ENCODE peak calls at places on chromosomes 2 and 18, in six cellular contexts. X is psoas muscle, R is AG04450, W is cardiac muscle cell, G is OCI-LY7, B is fibroblast of lung. N is an unnamed sample. For H3K9me3, the result is how much of the 10 kb centered on the place peaks cover.

GRCh38 chr2:182049783-182050182 is 64.1 kb downstream of the PPP1R1C start:
- DNase-seq in X (no peak), R (no peak), W (no peak), G (no peak), B (no peak), N (no peak)

GRCh38 chr2:149100739-149101699 is 62.5 kb downstream of the LYPD6B start:
- DNase-seq in X (no peak), R (no peak), W (no peak), G (no peak), B (no peak), N (no peak)

GRCh38 chr18:3383381-3383915 is 66.5 kb upstream of the TGIF1 start:
- DNase-seq in X (no peak), R (no peak), W (no peak), G (no peak), B (no peak), N (no peak)

GRCh38 chr2:225025917-225026571 is 16.2 kb downstream of the DOCK10 start:
- DNase-seq in X (no peak), R (no peak), W (no peak), G (no peak), B (peak), N (peak)

GRCh38 chr2:41521191-41521590 is 526.6 kb upstream of the PKDCC start:
- DNase-seq in X (no peak), R (no peak), W (no peak), G (no peak), B (no peak), N (no peak)

GRCh38 chr2:206802654-206803514 is 37.5 kb downstream of the FASTKD2 start:
- DNase-seq in X (no peak), R (no peak), W (no peak), G (no peak), B (no peak), N (no peak)

GRCh38 chr2:191854385-191855372 is 7.8 kb upstream of the CAVIN2 start:
- DNase-seq in X (no peak), R (no peak), W (peak), G (no peak), B (no peak), N (no peak)

GRCh38 chr18:3156325-3156640 is 63.5 kb downstream of the MYOM1 start:
- DNase-seq in X (no peak), R (no peak), W (no peak), G (no peak), B (no peak), N (no peak)

GRCh38 chr2:227188292-227188691 is 23.9 kb downstream of the COL4A3 start:
- DNase-seq in X (no peak), R (no peak), W (peak), G (no peak), B (no peak), N (peak)

GRCh38 chr18:43982582-43982981 is 698.1 kb upstream of the SETBP1 start:
- DNase-seq in X (no peak), R (no peak), W (no peak), G (no peak), B (no peak), N (no peak)
- H3K9me3 ChIP-seq in X (under half), R (under half), W (under half), G (under half), B (under half), N (under half)

GRCh38 chr18:75073654-75074053 is 135.3 kb downstream of the PTGR3 start:
- DNase-seq in X (no peak), R (no peak), W (no peak), G (no peak), B (no peak), N (no peak)

GRCh38 chr18:75076286-75076685 is 132.7 kb downstream of the PTGR3 start:
- DNase-seq in X (no peak), R (no peak), W (no peak), G (no peak), B (no peak), N (no peak)

GRCh38 chr18:75074196-75075015 is 134.5 kb downstream of the PTGR3 start:
- DNase-seq in X (no peak), R (no peak), W (no peak), G (no peak), B (no peak), N (no peak)

GRCh38 chr18:75075016-75075305 is 134.0 kb downstream of the PTGR3 start:
- DNase-seq in X (no peak), R (no peak), W (no peak), G (no peak), B (no peak), N (no peak)

DNA sequence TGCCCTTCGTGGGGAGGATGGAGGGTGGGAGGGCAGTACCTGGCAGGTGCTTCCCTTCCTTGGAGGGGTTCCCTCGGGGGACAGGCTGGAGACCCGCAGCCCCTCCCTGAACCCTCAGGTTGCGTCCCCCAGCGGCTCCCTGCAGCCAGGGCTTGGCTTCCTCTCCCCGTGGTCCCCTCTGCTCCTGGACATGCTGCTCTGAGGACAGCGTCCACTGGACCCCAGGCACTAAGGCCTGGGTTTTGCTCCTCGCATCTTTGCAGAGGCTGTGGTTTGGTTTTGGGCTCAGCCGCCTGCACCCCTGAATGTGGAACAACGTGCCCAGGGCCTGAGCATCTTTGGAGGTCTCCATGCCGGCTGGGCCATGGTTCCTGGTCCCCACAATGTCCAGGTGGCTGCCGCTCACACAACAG is 133.5 kb downstream of the PTGR3 start:
- DNase-seq in X (no peak), R (no peak), W (no peak), G (no peak), B (no peak), N (no peak)
- H3K9me3 ChIP-seq in X (under half), R (under half), W (under half), G (under half), B (under half), N (under half)

DNA sequence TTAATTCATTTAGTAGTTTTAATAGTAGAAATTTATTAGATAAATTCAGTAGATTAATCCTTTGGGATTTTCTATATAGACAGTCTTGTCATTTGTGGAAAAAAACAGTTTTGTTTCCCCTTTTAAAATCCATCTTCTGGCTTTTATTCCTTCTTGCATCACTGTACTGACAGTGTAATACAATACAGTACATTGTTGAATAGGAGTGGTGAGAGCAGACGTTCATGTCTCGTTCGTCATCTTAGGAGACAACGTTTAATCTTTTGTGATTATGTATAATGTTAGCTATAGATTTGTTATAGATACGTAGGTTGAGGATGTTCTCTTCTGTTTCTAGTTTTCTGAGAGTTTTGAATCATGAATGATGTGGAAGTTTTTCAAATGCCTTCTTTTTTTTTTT is 61.8 kb downstream of the NCOA1 start:
- DNase-seq in X (no peak), R (no peak), W (no peak), G (no peak), B (no peak), N (no peak)
- H3K9me3 ChIP-seq in X (under half), R (under half), W (under half), G (under half), B (under half), N (under half)

DNA sequence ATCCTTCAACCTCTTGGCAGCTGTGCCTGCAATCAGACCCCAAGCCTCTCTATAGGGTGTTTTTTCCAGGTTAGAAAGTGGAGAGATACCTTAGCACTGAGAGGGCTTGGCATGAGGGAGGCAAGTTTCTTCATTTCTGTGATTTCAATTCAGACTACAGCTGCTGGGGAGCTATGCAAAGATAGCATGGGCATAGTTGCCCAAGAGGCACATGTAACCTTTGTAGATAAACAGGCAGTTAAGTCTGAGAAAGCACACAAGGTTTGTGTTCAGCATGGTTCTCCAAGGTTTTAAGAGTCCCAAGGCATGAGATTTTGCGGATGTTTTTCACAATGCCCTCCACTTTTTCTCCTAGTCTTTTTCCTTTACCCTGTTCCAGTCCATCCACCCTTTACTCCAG is 385.0 kb upstream of the ETAA1 start:
- DNase-seq in X (no peak), R (no peak), W (no peak), G (no peak), B (no peak), N (no peak)
- H3K9me3 ChIP-seq in X (under half), R (under half), W (under half), G (under half), B (under half), N (under half)

GRCh38 chr18:56186319-56186718 is 452.1 kb downstream of the TXNL1 start:
- DNase-seq in X (no peak), R (no peak), W (no peak), G (no peak), B (no peak), N (no peak)
- H3K9me3 ChIP-seq in X (under half), R (under half), W (under half), G (under half), B (under half), N (under half)

GRCh38 chr2:204825681-204826080 is 280.4 kb downstream of the PARD3B start:
- DNase-seq in X (no peak), R (no peak), W (no peak), G (no peak), B (no peak), N (no peak)
- H3K9me3 ChIP-seq in X (under half), R (under half), W (under half), G (under half), B (under half), N (under half)

DNA sequence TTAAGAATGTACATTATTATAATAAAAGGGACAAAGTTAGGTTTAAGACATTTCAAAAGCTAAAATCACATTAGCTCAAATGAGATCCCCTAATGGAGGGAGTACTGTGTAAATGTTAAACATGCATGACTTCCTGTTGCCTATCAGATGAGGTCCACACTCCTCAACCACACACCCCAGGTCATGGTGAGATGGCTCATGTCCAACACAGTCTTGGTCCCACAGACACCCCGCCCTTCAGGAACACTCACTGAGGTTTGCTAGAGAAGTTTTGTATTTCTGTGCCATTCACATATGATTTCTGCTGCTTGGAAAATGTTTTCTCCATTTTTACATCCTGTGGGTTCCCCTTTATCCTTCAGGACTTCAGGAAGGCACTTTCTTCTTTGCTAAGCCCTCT is 491.0 kb downstream of the SOX11 start:
- DNase-seq in X (no peak), R (no peak), W (no peak), G (no peak), B (no peak), N (no peak)
- H3K9me3 ChIP-seq in X (under half), R (under half), W (under half), G (under half), B (under half), N (under half)

GRCh38 chr18:56200381-56200831 is 438.0 kb downstream of the TXNL1 start:
- DNase-seq in X (no peak), R (peak), W (no peak), G (no peak), B (peak), N (no peak)
- H3K9me3 ChIP-seq in X (under half), R (under half), W (under half), G (under half), B (under half), N (under half)

GRCh38 chr18:14921547-14921946 is 173.6 kb downstream of the ANKRD30B start:
- DNase-seq in X (no peak), R (no peak), W (no peak), G (no peak), B (no peak), N (no peak)

GRCh38 chr18:14922031-14922430 is 174.1 kb downstream of the ANKRD30B start:
- DNase-seq in X (no peak), R (no peak), W (no peak), G (no peak), B (no peak), N (no peak)

GRCh38 chr18:14924226-14924625 is 176.3 kb downstream of the ANKRD30B start:
- DNase-seq in X (no peak), R (no peak), W (no peak), G (no peak), B (peak), N (no peak)

GRCh38 chr18:14920976-14921375 is 173.0 kb downstream of the ANKRD30B start:
- DNase-seq in X (no peak), R (no peak), W (no peak), G (peak), B (peak), N (no peak)

GRCh38 chr18:14922965-14923565 is 175.1 kb downstream of the ANKRD30B start:
- DNase-seq in X (no peak), R (no peak), W (no peak), G (no peak), B (no peak), N (no peak)
- H3K9me3 ChIP-seq in X (under half), R (half or more), W (under half), G (under half), B (under half), N (under half)

GRCh38 chr2:236273126-236273525 is 8.9 kb upstream of the ASB18 start:
- DNase-seq in X (no peak), R (no peak), W (no peak), G (no peak), B (no peak), N (no peak)
- H3K9me3 ChIP-seq in X (under half), R (under half), W (under half), G (under half), B (under half), N (under half)

N was measured in thyroid gland.